ENCODE peak calls at places on chromosomes 6 and 20, in ten cellular contexts. O is stomach, B is mesothelial cell of epicardium, C is upper lobe of left lung, M is PC-9, Z is AG09309, F is lower leg skin, Y is NB4, L is H1, N is neural progenitor cell. S is an unnamed sample.

GRCh38 chr6:33085627-33086026 is 9.8 kb downstream of the HLA-DPB1 start:
- DNase-seq in L (no peak), O (no peak), Y (no peak), Z (no peak), B (no peak), F (no peak), M (no peak), N (no peak), C (no peak), S (no peak)

GRCh38 chr6:136640132-136640915 is 90.1 kb upstream of the MAP7 start:
- DNase-seq in C (no peak), O (no peak), L (no peak), B (no peak), N (no peak), M (no peak), F (no peak), Z (peak), Y (peak), S (no peak)

GRCh38 chr6:12258591-12258990 is 31.6 kb upstream of the EDN1 start:
- DNase-seq in F (no peak), L (no peak), Z (no peak), C (no peak), B (no peak), O (no peak), Y (no peak), N (no peak), M (no peak), S (no peak)

GRCh38 chr20:48823476-48823875 is 4.3 kb downstream of the PREX1 start:
- DNase-seq in O (no peak), L (no peak), Y (peak), Z (no peak), M (no peak), N (no peak), C (no peak), F (no peak), B (no peak), S (no peak)

GRCh38 chr6:11062715-11063114 is 18.6 kb upstream of the ELOVL2 start:
- DNase-seq in B (no peak), M (no peak), F (no peak), O (no peak), L (no peak), N (no peak), Z (no peak), Y (no peak), C (no peak), S (no peak)

GRCh38 chr6:22471369-22471690 is 98.0 kb upstream of the HDGFL1 start:
- DNase-seq in Z (no peak), N (no peak), C (no peak), B (no peak), F (no peak), O (no peak), M (no peak), Y (no peak), L (no peak), S (no peak)

GRCh38 chr20:35408270-35408669 is 3.5 kb downstream of the UQCC1 start:
- DNase-seq in O (no peak), M (no peak), C (no peak), Z (no peak), Y (no peak), B (no peak), L (no peak), N (no peak), F (no peak), S (no peak)

GRCh38 chr6:126539022-126539421 is 199.1 kb downstream of the CENPW start:
- DNase-seq in B (no peak), Z (no peak), Y (no peak), C (no peak), F (no peak), M (peak), O (no peak), N (no peak), L (no peak), S (no peak)

GRCh38 chr6:148947621-148948444 is 201.0 kb downstream of the UST start:
- DNase-seq in O (peak), B (peak), L (peak), Y (peak), N (peak), F (peak), Z (no peak), C (peak), M (peak), S (peak)

GRCh38 chr6:3729603-3730344 is 21.7 kb downstream of the PXDC1 start:
- DNase-seq in Z (no peak), L (no peak), B (no peak), O (no peak), F (peak), C (no peak), N (no peak), M (no peak), Y (no peak), S (no peak)

GRCh38 chr20:54649511-54649962 is 174.1 kb downstream of the DOK5 start:
- DNase-seq in Z (peak), Y (peak), C (peak), M (peak), L (peak), N (peak), B (peak), F (peak), O (peak), S (peak)

GRCh38 chr6:111661541-111662041 is 55.9 kb upstream of the TRAF3IP2 start:
- DNase-seq in B (no peak), Z (no peak), C (peak), Y (no peak), L (peak), M (no peak), F (no peak), N (peak), O (peak), S (no peak)

GRCh38 chr20:7272512-7272911 is 505.0 kb downstream of the BMP2 start:
- DNase-seq in F (no peak), N (no peak), L (no peak), M (no peak), Z (no peak), O (no peak), C (no peak), B (no peak), Y (peak), S (no peak)

GRCh38 chr20:63089051-63089907 is 82.5 kb upstream of the BHLHE23 start:
- DNase-seq in Y (no peak), Z (no peak), F (peak), N (no peak), C (peak), M (peak), O (no peak), L (no peak), B (peak), S (no peak)

GRCh38 chr6:158771399-158772158 is 47.6 kb downstream of the EZR start:
- DNase-seq in Z (no peak), O (no peak), M (no peak), Y (no peak), N (no peak), C (no peak), B (no peak), L (no peak), F (no peak), S (no peak)

GRCh38 chr6:158853072-158853871 is 34.1 kb upstream of the EZR start:
- DNase-seq in B (peak), O (peak), F (peak), Y (peak), Z (no peak), C (peak), N (peak), L (peak), M (peak), S (peak)

GRCh38 chr6:144576871-144577270 is 291.7 kb downstream of the UTRN start:
- DNase-seq in Y (no peak), L (no peak), F (no peak), B (no peak), Z (no peak), M (no peak), O (no peak), N (no peak), C (no peak), S (no peak)

GRCh38 chr6:106510090-106510970 is 119.0 kb downstream of the RTN4IP1 start:
- DNase-seq in Y (peak), O (peak), B (peak), N (peak), C (peak), Z (no peak), M (peak), F (peak), L (no peak), S (no peak)

GRCh38 chr20:17648782-17649730 is 33.0 kb downstream of the RRBP1 start:
- DNase-seq in Z (no peak), C (peak), B (no peak), M (peak), Y (peak), O (peak), N (peak), F (no peak), L (no peak), S (no peak)

DNA sequence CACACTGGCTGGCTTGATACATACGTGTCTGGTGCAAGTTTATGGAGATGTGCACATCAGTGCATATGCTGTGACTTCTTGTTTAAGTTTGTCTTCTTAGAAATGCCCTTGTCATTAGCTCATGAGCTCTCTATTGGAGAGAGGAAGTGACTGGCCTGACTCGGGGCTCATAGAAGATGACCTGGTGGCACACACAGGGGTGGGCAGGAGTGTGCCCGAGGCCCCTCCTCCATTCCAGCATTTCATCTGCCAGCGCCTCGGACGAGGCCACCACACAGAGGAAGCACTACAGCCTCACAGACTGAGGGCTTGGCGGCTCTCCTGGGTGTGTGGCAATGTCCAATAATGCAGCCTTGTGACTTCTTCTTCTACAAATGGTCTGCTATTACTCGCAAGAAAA is 109.7 kb downstream of the FAM120B start:
- DNase-seq in O (no peak), L (no peak), Z (no peak), F (no peak), B (no peak), M (no peak), N (no peak), Y (peak), C (no peak), S (no peak)
- TF ChIP-seq CTCF in O (no peak), L (no peak), Z (no peak), F (no peak), B (no peak), M (no peak), N (no peak), Y (no peak), C (no peak), S (no peak)

DNA sequence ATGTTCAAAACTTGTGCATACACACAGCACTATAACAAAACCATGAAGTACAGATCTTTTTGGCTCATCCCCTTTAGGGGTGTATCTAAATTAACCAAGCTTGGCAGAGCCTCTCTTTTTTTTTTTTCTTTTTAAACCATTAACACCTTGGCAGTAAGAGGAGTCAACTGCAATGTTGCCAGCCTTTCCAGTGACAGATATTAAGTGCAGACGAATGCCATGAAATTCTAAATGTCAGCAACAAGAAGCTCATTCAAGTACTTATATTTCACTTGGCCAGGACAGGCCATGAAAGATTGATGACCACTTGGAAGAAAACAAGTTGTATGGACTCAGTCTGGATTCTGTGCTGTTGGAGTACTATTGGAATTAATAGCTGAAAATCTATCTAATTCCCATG is 49.8 kb downstream of the SLC17A5 start:
- DNase-seq in N (no peak), L (no peak), C (no peak), B (no peak), M (no peak), F (no peak), O (no peak), Y (no peak), Z (no peak), S (no peak)
- TF ChIP-seq CTCF in N (no peak), L (no peak), C (no peak), B (no peak), M (no peak), F (no peak), O (no peak), Y (no peak), Z (no peak), S (no peak)

GRCh38 chr20:24994186-24994465 is 1.6 kb upstream of the APMAP start:
- DNase-seq in N (no peak), B (no peak), C (no peak), Z (no peak), F (no peak), L (no peak), Y (no peak), M (no peak), O (no peak), S (no peak)

GRCh38 chr20:24992420-24993205 is at the start of gene APMAP:
- DNase-seq in C (peak), Z (peak), B (peak), M (peak), N (peak), L (peak), O (peak), Y (peak), F (peak), S (peak)

GRCh38 chr20:24991897-24992419 is 593 bp downstream of the APMAP start:
- DNase-seq in F (peak), L (no peak), O (peak), Z (no peak), Y (peak), M (no peak), N (peak), C (peak), B (no peak), S (no peak)

GRCh38 chr20:24994470-24995368 is 2.2 kb upstream of the APMAP start:
- DNase-seq in L (peak), B (peak), Y (peak), C (peak), F (peak), O (peak), M (peak), Z (peak), N (peak), S (peak)

DNA sequence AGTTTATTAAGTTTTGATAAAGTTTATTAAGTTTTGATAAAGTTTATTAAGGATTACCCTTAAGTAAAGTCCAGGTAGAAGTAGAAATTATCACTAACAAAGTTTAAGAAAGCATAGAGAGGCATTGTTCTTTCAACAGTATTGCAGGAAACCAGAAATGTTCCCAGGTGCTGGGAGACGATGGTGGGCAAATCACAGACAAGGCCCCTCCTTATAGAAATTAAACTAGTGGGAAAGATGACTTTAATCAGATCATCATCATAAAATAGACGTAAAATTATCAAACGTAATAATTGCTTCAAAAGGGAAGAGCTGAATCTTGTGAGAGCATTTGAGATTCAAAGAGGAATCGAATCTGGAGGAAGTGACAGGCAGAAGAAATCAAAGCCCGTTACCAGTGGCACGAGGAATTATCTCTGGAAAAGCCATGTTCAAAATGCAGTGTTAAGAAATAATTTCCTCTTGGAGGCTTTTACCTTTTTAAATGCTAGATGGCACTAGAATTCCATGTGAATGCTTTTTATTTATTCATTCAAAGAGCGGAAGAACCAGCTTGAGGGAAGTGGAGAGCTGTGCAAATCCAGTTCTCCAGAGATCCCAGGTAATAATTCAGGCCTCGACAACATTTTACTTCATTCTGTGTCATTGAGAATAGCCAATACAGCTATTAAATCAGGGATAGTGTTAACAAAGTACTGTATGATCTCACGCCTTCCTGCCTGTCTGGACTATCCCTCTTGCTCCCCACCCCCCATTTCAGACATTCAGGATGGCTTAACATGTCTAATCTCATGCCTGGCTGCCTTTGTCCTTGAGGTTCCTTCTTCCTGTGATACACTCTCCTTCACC is 1.0 kb upstream of the APMAP start:
- DNase-seq in Y (peak), N (no peak), Z (peak), C (peak), L (no peak), B (no peak), O (no peak), M (no peak), F (peak), S (no peak)
- TF ChIP-seq CTCF in Y (no peak), N (no peak), Z (peak), C (peak), L (no peak), B (no peak), O (no peak), M (peak), F (no peak), S (peak)

GRCh38 chr6:145704153-145704781 is 31.1 kb downstream of the EPM2A start:
- DNase-seq in B (no peak), Y (peak), O (no peak), N (no peak), Z (no peak), M (no peak), F (no peak), C (no peak), L (no peak), S (no peak)
- TF ChIP-seq CTCF in B (peak), Y (no peak), O (no peak), N (peak), Z (peak), M (peak), F (no peak), C (no peak), L (no peak), S (peak)

GRCh38 chr6:163100259-163100658 is 314.3 kb upstream of the QKI start:
- DNase-seq in N (no peak), F (no peak), M (no peak), B (no peak), O (no peak), L (no peak), Z (no peak), C (no peak), Y (no peak), S (no peak)
- TF ChIP-seq CTCF in N (no peak), F (no peak), M (no peak), B (no peak), O (no peak), L (no peak), Z (no peak), C (no peak), Y (no peak), S (no peak)

GRCh38 chr20:38732981-38733380 is 8.7 kb downstream of the SLC32A1 start:
- DNase-seq in M (no peak), B (no peak), F (peak), N (no peak), C (no peak), O (no peak), Y (no peak), Z (no peak), L (no peak), S (no peak)

GRCh38 chr20:38730989-38731737 is 6.9 kb downstream of the SLC32A1 start:
- DNase-seq in M (peak), B (peak), Y (peak), C (peak), N (peak), Z (no peak), O (peak), F (peak), L (no peak), S (peak)

GRCh38 chr20:38729767-38730166 is 5.5 kb downstream of the SLC32A1 start:
- DNase-seq in Y (no peak), O (no peak), M (no peak), Z (no peak), N (no peak), B (no peak), F (no peak), L (no peak), C (no peak), S (no peak)

GRCh38 chr20:38730167-38730988 is 6.1 kb downstream of the SLC32A1 start:
- DNase-seq in N (no peak), C (no peak), F (no peak), M (no peak), L (no peak), Y (no peak), B (no peak), Z (no peak), O (no peak), S (no peak)

GRCh38 chr20:38731738-38732113 is 7.4 kb downstream of the SLC32A1 start:
- DNase-seq in C (no peak), O (no peak), Z (no peak), M (no peak), Y (no peak), N (no peak), F (no peak), B (no peak), L (no peak), S (no peak)
- TF ChIP-seq CTCF in C (no peak), O (no peak), Z (no peak), M (peak), Y (no peak), N (no peak), F (no peak), B (peak), L (no peak), S (peak)

DNA sequence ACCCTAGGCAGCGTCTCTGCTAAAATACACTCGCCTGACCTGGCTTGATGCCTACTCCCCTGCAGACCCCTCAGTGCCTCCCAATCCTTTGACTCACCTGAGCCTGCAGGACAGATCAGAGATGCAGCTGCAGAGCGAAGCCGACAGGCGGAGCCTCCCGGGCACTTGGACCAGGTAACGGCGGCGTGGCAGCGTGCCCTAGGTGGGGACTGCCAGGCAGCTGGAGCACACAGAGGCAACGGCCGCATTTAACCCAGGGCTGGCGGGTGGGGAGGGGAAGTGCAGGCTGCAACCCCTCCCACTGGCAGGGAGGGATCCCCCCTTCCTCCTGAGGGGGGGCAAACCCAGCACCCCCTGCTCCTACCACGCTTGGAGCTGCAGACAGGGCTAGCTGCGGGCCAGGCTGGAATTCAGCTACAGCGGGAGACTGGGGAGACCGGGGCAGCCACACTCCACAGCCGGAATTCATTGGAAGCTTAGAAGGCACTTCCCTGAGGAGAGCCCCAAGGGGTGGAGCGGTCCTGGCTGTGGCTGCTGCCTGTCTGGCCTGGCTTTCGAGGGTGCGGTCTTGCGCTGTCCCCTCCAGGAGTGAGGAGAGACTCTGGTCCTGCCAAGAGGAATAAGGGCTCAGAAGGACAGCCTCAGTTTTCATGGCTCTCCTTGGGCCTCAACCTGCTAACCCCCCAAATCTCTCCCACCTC is at the start of gene MATN4:
- DNase-seq in C (peak), M (no peak), B (no peak), Y (no peak), Z (no peak), N (no peak), L (no peak), O (peak), F (no peak), S (no peak)
- TF ChIP-seq CTCF in C (peak), M (no peak), B (no peak), Y (no peak), Z (no peak), N (no peak), L (peak), O (no peak), F (no peak), S (no peak)

S was measured in progenitor cell of endocrine pancreas.